ENCODE peak calls at places on chromosome 13, in ten cellular contexts. M, L, V, D, Q, A, J, F, K and U are unnamed samples.

GRCh38 chr13:113658836-113659235 is 838 bp upstream of the ATP4B start:
- DNase-seq in M (no peak), L (peak; percentile 41), V (no peak), D (no peak), Q (no peak), A (no peak), J (no peak), F (no peak), K (no peak), U (no peak)

GRCh38 chr13:91181892-91182291 is 165.6 kb upstream of the MIR17HG start:
- DNase-seq in M (no peak), L (no peak), V (no peak), D (no peak), Q (no peak), A (no peak), J (no peak), F (no peak), K (no peak), U (no peak)

GRCh38 chr13:105518086-105518485 is 1017.4 kb downstream of the EFNB2 start:
- DNase-seq in M (peak; percentile 30), L (no peak), V (peak; percentile 25), D (peak; percentile 91), Q (no peak), A (no peak), J (no peak), F (no peak), K (no peak), U (no peak)

GRCh38 chr13:105665284-105665683 is 870.2 kb downstream of the EFNB2 start:
- DNase-seq in M (peak; percentile 95), L (no peak), V (peak; percentile 80), D (peak; percentile 68), Q (no peak), A (no peak), J (no peak), F (no peak), K (no peak), U (no peak)

GRCh38 chr13:20942938-20943518 is 40.5 kb upstream of the XPO4 start:
- DNase-seq in M (no peak), L (no peak), V (no peak), D (no peak), Q (no peak), A (no peak), J (no peak), F (no peak), K (no peak), U (no peak)

GRCh38 chr13:33865945-33866344 is 48.0 kb downstream of the RFC3 start:
- DNase-seq in M (no peak), L (no peak), V (no peak), D (no peak), Q (no peak), A (no peak), J (peak; percentile 64), F (no peak), K (no peak), U (no peak)

GRCh38 chr13:103283451-103283820 is 217.2 kb upstream of the SLC10A2 start:
- DNase-seq in M (no peak), L (no peak), V (no peak), D (no peak), Q (no peak), A (no peak), J (no peak), F (no peak), K (no peak), U (no peak)

GRCh38 chr13:20192470-20193141 is at the start of gene GJB2:
- DNase-seq in M (no peak), L (no peak), V (no peak), D (no peak), Q (no peak), A (no peak), J (no peak), F (no peak), K (no peak), U (no peak)

GRCh38 chr13:72864142-72865035 is 82.5 kb downstream of the PIBF1 start:
- DNase-seq in M (no peak), L (no peak), V (no peak), D (no peak), Q (no peak), A (peak; percentile 38), J (no peak), F (no peak), K (no peak), U (no peak)

GRCh38 chr13:112255550-112256120 is 120.5 kb upstream of the SPACA7 start:
- DNase-seq in M (no peak), L (no peak), V (no peak), D (no peak), Q (no peak), A (no peak), J (no peak), F (no peak), K (no peak), U (peak; percentile 29)

GRCh38 chr13:30305456-30305855 is 1.9 kb downstream of the KATNAL1 start:
- DNase-seq in M (no peak), L (no peak), V (no peak), D (no peak), Q (no peak), A (no peak), J (no peak), F (no peak), K (no peak), U (no peak)

GRCh38 chr13:78602561-78603239 is 652 bp downstream of the POU4F1 start:
- DNase-seq in M (no peak), L (no peak), V (no peak), D (no peak), Q (no peak), A (no peak), J (peak; percentile 47), F (peak; percentile 63), K (no peak), U (peak; percentile 65)

GRCh38 chr13:74687452-74688180 is 553.4 kb upstream of the KLF12 start:
- DNase-seq in M (no peak), L (no peak), V (no peak), D (no peak), Q (peak; percentile 23), A (no peak), J (no peak), F (no peak), K (no peak), U (peak; percentile 73)

GRCh38 chr13:96779691-96780090 is 214.6 kb downstream of the OXGR1 start:
- DNase-seq in M (no peak), L (no peak), V (no peak), D (no peak), Q (no peak), A (peak; percentile 67), J (no peak), F (no peak), K (no peak), U (no peak)

GRCh38 chr13:107144432-107144831 is 576.5 kb upstream of the ARGLU1 start:
- DNase-seq in M (no peak), L (no peak), V (no peak), D (no peak), Q (no peak), A (no peak), J (no peak), F (no peak), K (no peak), U (no peak)

GRCh38 chr13:30998548-30999140 is 66.2 kb downstream of the TEX26 start:
- DNase-seq in M (peak; percentile 47), L (no peak), V (no peak), D (peak; percentile 46), Q (no peak), A (no peak), J (no peak), F (no peak), K (no peak), U (no peak)

GRCh38 chr13:105991622-105992254 is 543.7 kb downstream of the EFNB2 start:
- DNase-seq in M (peak; percentile 100), L (no peak), V (no peak), D (peak; percentile 81), Q (no peak), A (peak; percentile 71), J (no peak), F (no peak), K (no peak), U (no peak)

GRCh38 chr13:44365899-44366298 is 7.7 kb upstream of the SERP2 start:
- DNase-seq in M (no peak), L (no peak), V (no peak), D (no peak), Q (no peak), A (no peak), J (no peak), F (no peak), K (no peak), U (no peak)

GRCh38 chr13:21318891-21319532 is 140.1 kb downstream of the ZDHHC20 start:
- DNase-seq in M (no peak), L (no peak), V (no peak), D (no peak), Q (no peak), A (no peak), J (no peak), F (no peak), K (no peak), U (no peak)

GRCh38 chr13:31073859-31074718 is 87.6 kb downstream of the HSPH1 start:
- DNase-seq in M (peak; percentile 66), L (no peak), V (no peak), D (peak; percentile 31), Q (no peak), A (no peak), J (peak; percentile 84), F (no peak), K (no peak), U (no peak)

GRCh38 chr13:108915095-108915633 is 285.8 kb downstream of the MYO16 start:
- DNase-seq in M (peak; percentile 13), L (no peak), V (no peak), D (peak; percentile 53), Q (no peak), A (no peak), J (no peak), F (no peak), K (no peak), U (no peak)

GRCh38 chr13:50236898-50237318 is 221.7 kb downstream of the KCNRG start:
- DNase-seq in M (no peak), L (no peak), V (no peak), D (peak; percentile 48), Q (no peak), A (no peak), J (peak; percentile 28), F (no peak), K (no peak), U (no peak)

GRCh38 chr13:109479991-109480696 is 306.2 kb downstream of the IRS2 start:
- DNase-seq in M (peak; percentile 4), L (no peak), V (no peak), D (peak; percentile 72), Q (peak; percentile 34), A (no peak), J (no peak), F (no peak), K (no peak), U (no peak)

GRCh38 chr13:33676045-33676699 is 141.8 kb upstream of the RFC3 start:
- DNase-seq in M (no peak), L (no peak), V (no peak), D (no peak), Q (no peak), A (peak; percentile 4), J (no peak), F (no peak), K (no peak), U (no peak)

GRCh38 chr13:31350560-31350959 is 150.8 kb downstream of the B3GLCT start:
- DNase-seq in M (no peak), L (no peak), V (no peak), D (no peak), Q (no peak), A (no peak), J (no peak), F (no peak), K (no peak), U (no peak)

GRCh38 chr13:110138009-110138699 is 168.8 kb downstream of the COL4A1 start:
- DNase-seq in M (peak; percentile 78), L (no peak), V (peak; percentile 56), D (peak; percentile 78), Q (peak; percentile 80), A (peak; percentile 69), J (peak; percentile 78), F (peak; percentile 20), K (peak; percentile 81), U (peak; percentile 58)

GRCh38 chr13:46168818-46169217 is 13.2 kb downstream of the LCP1 start:
- DNase-seq in M (peak; percentile 25), L (no peak), V (no peak), D (no peak), Q (no peak), A (no peak), J (no peak), F (no peak), K (no peak), U (no peak)

GRCh38 chr13:26377038-26377437 is 123.1 kb downstream of the CDK8 start:
- DNase-seq in M (peak; percentile 11), L (no peak), V (no peak), D (peak; percentile 3), Q (no peak), A (peak; percentile 26), J (peak; percentile 14), F (peak; percentile 15), K (peak; percentile 17), U (peak; percentile 62)